ENCODE peak calls at places on chromosomes 11 and 22, in eight cellular contexts. One of them, this sample, is unnamed.
A peak's percentile ranks its signal among the peaks of the same experiment; 100 is the strongest.

GRCh38 chr11:109423114-109423859 is 1.3 kb downstream of the C11orf87 start:
- DNase-seq in CD8-positive, alpha-beta memory T cell: no peak
- DNase-seq in germinal center: no peak
- DNase-seq in kidney tubule cell: peak; percentile 1
- DNase-seq in frontal cortex: no peak
- DNase-seq in brain microvascular endothelial cell: peak; percentile 7
- DNase-seq in HT-29: no peak
- DNase-seq in HEK293T: no peak
- DNase-seq in this sample: no peak

GRCh38 chr11:69635804-69636511 is 5.0 kb upstream of the CCND1 start:
- DNase-seq in brain microvascular endothelial cell: no peak
- DNase-seq in frontal cortex: no peak
- DNase-seq in germinal center: no peak
- DNase-seq in HT-29: no peak
- DNase-seq in kidney tubule cell: no peak
- DNase-seq in CD8-positive, alpha-beta memory T cell: no peak
- DNase-seq in HEK293T: no peak
- DNase-seq in this sample: no peak

GRCh38 chr11:122215244-122215992 is 99.4 kb upstream of the BLID start:
- DNase-seq in HT-29: peak; percentile 79
- DNase-seq in frontal cortex: no peak
- DNase-seq in germinal center: peak; percentile 53
- DNase-seq in brain microvascular endothelial cell: peak; percentile 98
- DNase-seq in kidney tubule cell: peak; percentile 53
- DNase-seq in CD8-positive, alpha-beta memory T cell: no peak
- DNase-seq in HEK293T: peak; percentile 66
- DNase-seq in this sample: peak; percentile 48

GRCh38 chr11:3156282-3156660 is 8.8 kb downstream of the OSBPL5 start:
- DNase-seq in germinal center: no peak
- DNase-seq in CD8-positive, alpha-beta memory T cell: no peak
- DNase-seq in kidney tubule cell: no peak
- DNase-seq in HEK293T: no peak
- DNase-seq in HT-29: no peak
- DNase-seq in brain microvascular endothelial cell: peak; percentile 45
- DNase-seq in frontal cortex: no peak
- DNase-seq in this sample: no peak

GRCh38 chr11:124629961-124630360 is 7.3 kb downstream of the TBRG1 start:
- DNase-seq in HEK293T: no peak
- DNase-seq in brain microvascular endothelial cell: no peak
- DNase-seq in kidney tubule cell: no peak
- DNase-seq in CD8-positive, alpha-beta memory T cell: no peak
- DNase-seq in HT-29: no peak
- DNase-seq in germinal center: no peak
- DNase-seq in frontal cortex: no peak
- DNase-seq in this sample: no peak

GRCh38 chr22:39114157-39114511 is 17.1 kb downstream of the APOBEC3H start:
- DNase-seq in frontal cortex: no peak
- DNase-seq in germinal center: no peak
- DNase-seq in HEK293T: peak; percentile 14
- DNase-seq in CD8-positive, alpha-beta memory T cell: no peak
- DNase-seq in HT-29: no peak
- DNase-seq in kidney tubule cell: no peak
- DNase-seq in brain microvascular endothelial cell: no peak
- DNase-seq in this sample: no peak

GRCh38 chr22:39496131-39496838 is 5.8 kb upstream of the MIEF1 start:
- DNase-seq in germinal center: peak; percentile 51
- DNase-seq in frontal cortex: peak; percentile 62
- DNase-seq in CD8-positive, alpha-beta memory T cell: peak; percentile 16
- DNase-seq in brain microvascular endothelial cell: peak; percentile 67
- DNase-seq in HEK293T: peak; percentile 81
- DNase-seq in kidney tubule cell: peak; percentile 64
- DNase-seq in HT-29: peak; percentile 53
- DNase-seq in this sample: peak; percentile 84

GRCh38 chr11:130144129-130144528 is 15.5 kb upstream of the ST14 start:
- DNase-seq in germinal center: no peak
- DNase-seq in brain microvascular endothelial cell: no peak
- DNase-seq in HEK293T: no peak
- DNase-seq in CD8-positive, alpha-beta memory T cell: no peak
- DNase-seq in HT-29: peak; percentile 29
- DNase-seq in kidney tubule cell: no peak
- DNase-seq in frontal cortex: no peak
- DNase-seq in this sample: peak; percentile 67

GRCh38 chr11:132278801-132279574 is 908.6 kb downstream of the NTM start:
- DNase-seq in HT-29: peak; percentile 43
- DNase-seq in germinal center: no peak
- DNase-seq in CD8-positive, alpha-beta memory T cell: no peak
- DNase-seq in brain microvascular endothelial cell: peak; percentile 69
- DNase-seq in HEK293T: no peak
- DNase-seq in frontal cortex: peak; percentile 7
- DNase-seq in kidney tubule cell: peak; percentile 40
- DNase-seq in this sample: no peak

GRCh38 chr11:65421204-65422103 is 1.1 kb upstream of the NEAT1 start:
- DNase-seq in CD8-positive, alpha-beta memory T cell: peak; percentile 81
- DNase-seq in HT-29: peak; percentile 98
- DNase-seq in HEK293T: peak; percentile 49
- DNase-seq in brain microvascular endothelial cell: peak; percentile 96
- DNase-seq in kidney tubule cell: peak; percentile 98
- DNase-seq in frontal cortex: peak; percentile 63
- DNase-seq in germinal center: peak; percentile 63
- DNase-seq in this sample: peak; percentile 94

GRCh38 chr22:22895776-22896445 is 8.3 kb downstream of the IGLL5 start:
- DNase-seq in HEK293T: no peak
- DNase-seq in frontal cortex: no peak
- DNase-seq in kidney tubule cell: no peak
- DNase-seq in CD8-positive, alpha-beta memory T cell: no peak
- DNase-seq in germinal center: no peak
- DNase-seq in brain microvascular endothelial cell: no peak
- DNase-seq in HT-29: no peak
- DNase-seq in this sample: no peak

GRCh38 chr11:126317681-126318641 is 14.1 kb downstream of the DCPS start:
- DNase-seq in CD8-positive, alpha-beta memory T cell: no peak
- DNase-seq in HEK293T: no peak
- DNase-seq in brain microvascular endothelial cell: peak; percentile 68
- DNase-seq in frontal cortex: no peak
- DNase-seq in HT-29: no peak
- DNase-seq in germinal center: no peak
- DNase-seq in kidney tubule cell: peak; percentile 44
- DNase-seq in this sample: peak; percentile 53

GRCh38 chr11:61498767-61499341 is 9.7 kb upstream of the LRRC10B start:
- DNase-seq in HT-29: no peak
- DNase-seq in HEK293T: no peak
- DNase-seq in frontal cortex: no peak
- DNase-seq in kidney tubule cell: no peak
- DNase-seq in CD8-positive, alpha-beta memory T cell: no peak
- DNase-seq in brain microvascular endothelial cell: no peak
- DNase-seq in germinal center: no peak
- DNase-seq in this sample: no peak

GRCh38 chr11:1820463-1821325 is 14.1 kb upstream of the SYT8 start:
- DNase-seq in frontal cortex: no peak
- DNase-seq in brain microvascular endothelial cell: peak; percentile 21
- DNase-seq in HT-29: no peak
- DNase-seq in HEK293T: no peak
- DNase-seq in CD8-positive, alpha-beta memory T cell: no peak
- DNase-seq in kidney tubule cell: no peak
- DNase-seq in germinal center: no peak
- DNase-seq in this sample: no peak

GRCh38 chr11:130601141-130601540 is 152.7 kb downstream of the ADAMTS15 start:
- DNase-seq in frontal cortex: peak; percentile 46
- DNase-seq in CD8-positive, alpha-beta memory T cell: no peak
- DNase-seq in HT-29: no peak
- DNase-seq in kidney tubule cell: peak; percentile 45
- DNase-seq in brain microvascular endothelial cell: peak; percentile 84
- DNase-seq in germinal center: no peak
- DNase-seq in HEK293T: peak; percentile 32
- DNase-seq in this sample: peak; percentile 63

GRCh38 chr11:66150140-66150539 is 80.1 kb downstream of the PACS1 start:
- DNase-seq in CD8-positive, alpha-beta memory T cell: no peak
- DNase-seq in HEK293T: no peak
- DNase-seq in kidney tubule cell: no peak
- DNase-seq in HT-29: no peak
- DNase-seq in frontal cortex: no peak
- DNase-seq in germinal center: no peak
- DNase-seq in brain microvascular endothelial cell: no peak
- DNase-seq in this sample: no peak

GRCh38 chr11:107581147-107581546 is 9.8 kb upstream of the ELMOD1 start:
- DNase-seq in HEK293T: no peak
- DNase-seq in frontal cortex: no peak
- DNase-seq in CD8-positive, alpha-beta memory T cell: no peak
- DNase-seq in brain microvascular endothelial cell: no peak
- DNase-seq in HT-29: no peak
- DNase-seq in kidney tubule cell: no peak
- DNase-seq in germinal center: no peak
- DNase-seq in this sample: no peak

GRCh38 chr11:70067036-70067435 is 11.1 kb upstream of the ANO1 start:
- DNase-seq in kidney tubule cell: no peak
- DNase-seq in HEK293T: no peak
- DNase-seq in CD8-positive, alpha-beta memory T cell: no peak
- DNase-seq in brain microvascular endothelial cell: no peak
- DNase-seq in frontal cortex: no peak
- DNase-seq in germinal center: no peak
- DNase-seq in HT-29: no peak
- DNase-seq in this sample: no peak

GRCh38 chr11:74611369-74611861 is 19.0 kb downstream of the POLD3 start:
- DNase-seq in frontal cortex: no peak
- DNase-seq in HEK293T: peak; percentile 11
- DNase-seq in kidney tubule cell: peak; percentile 54
- DNase-seq in germinal center: no peak
- DNase-seq in HT-29: peak; percentile 64
- DNase-seq in CD8-positive, alpha-beta memory T cell: no peak
- DNase-seq in brain microvascular endothelial cell: no peak
- DNase-seq in this sample: no peak

GRCh38 chr22:50059185-50059880 is 1.2 kb upstream of the TTLL8 start:
- DNase-seq in kidney tubule cell: no peak
- DNase-seq in HT-29: no peak
- DNase-seq in germinal center: peak; percentile 72
- DNase-seq in frontal cortex: peak; percentile 50
- DNase-seq in brain microvascular endothelial cell: peak; percentile 7
- DNase-seq in CD8-positive, alpha-beta memory T cell: no peak
- DNase-seq in HEK293T: peak; percentile 54
- DNase-seq in this sample: no peak

GRCh38 chr11:75478690-75479597 is 45.9 kb upstream of the KLHL35 start:
- DNase-seq in frontal cortex: no peak
- DNase-seq in HT-29: no peak
- DNase-seq in CD8-positive, alpha-beta memory T cell: no peak
- DNase-seq in kidney tubule cell: no peak
- DNase-seq in HEK293T: no peak
- DNase-seq in germinal center: no peak
- DNase-seq in brain microvascular endothelial cell: no peak
- DNase-seq in this sample: no peak

GRCh38 chr11:89381094-89381493 is 110.1 kb downstream of the NOX4 start:
- DNase-seq in brain microvascular endothelial cell: peak; percentile 96
- DNase-seq in germinal center: no peak
- DNase-seq in HEK293T: no peak
- DNase-seq in CD8-positive, alpha-beta memory T cell: no peak
- DNase-seq in frontal cortex: no peak
- DNase-seq in HT-29: no peak
- DNase-seq in kidney tubule cell: peak; percentile 95
- DNase-seq in this sample: no peak

GRCh38 chr11:115691030-115691429 is 186.8 kb upstream of the CADM1 start:
- DNase-seq in germinal center: no peak
- DNase-seq in HT-29: no peak
- DNase-seq in kidney tubule cell: no peak
- DNase-seq in brain microvascular endothelial cell: no peak
- DNase-seq in frontal cortex: no peak
- DNase-seq in HEK293T: no peak
- DNase-seq in CD8-positive, alpha-beta memory T cell: no peak
- DNase-seq in this sample: no peak

This sample was measured in transverse colon.